ENCODE peak calls at places on chromosomes 7 and 10, in six cellular contexts. Q is A549, I is NB4, M is HepG2, Z is endothelial cell of umbilical vein, W is K562. P is an unnamed sample.

GRCh38 chr10:100827819-100828743 is 82.7 kb downstream of the PAX2 start:
- DNase-seq in I (peak; percentile 68), Q (peak; percentile 75), W (peak; percentile 31), Z (no peak), M (no peak), P (no peak)

GRCh38 chr10:44651834-44652233 is 259.3 kb upstream of the TMEM72 start:
- DNase-seq in W (no peak), I (no peak), M (no peak), Z (no peak), Q (no peak), P (no peak)

GRCh38 chr10:6027929-6028328 is 34.2 kb downstream of the IL2RA start:
- DNase-seq in Z (no peak), M (no peak), Q (no peak), I (no peak), W (no peak), P (no peak)

GRCh38 chr10:71259282-71259681 is 46.9 kb downstream of the UNC5B start:
- DNase-seq in I (no peak), W (no peak), Q (no peak), M (no peak), Z (no peak), P (no peak)

GRCh38 chr7:151432658-151433521 is 7.1 kb downstream of the CRYGN start:
- DNase-seq in W (no peak), M (no peak), I (peak; percentile 91), Q (peak; percentile 49), Z (no peak), P (peak; percentile 11)

GRCh38 chr7:81926154-81926553 is 156.3 kb upstream of the HGF start:
- DNase-seq in W (no peak), Z (no peak), M (no peak), I (no peak), Q (no peak), P (no peak)

GRCh38 chr10:107803541-107803940 is 639.0 kb upstream of the SORCS1 start:
- DNase-seq in M (no peak), I (no peak), Z (no peak), W (no peak), Q (no peak), P (no peak)

GRCh38 chr7:139777948-139778841 is at the start of gene HIPK2:
- DNase-seq in I (peak; percentile 88), Z (peak; percentile 51), W (peak; percentile 90), Q (peak; percentile 76), M (peak; percentile 56), P (no peak)

GRCh38 chr7:7099584-7100014 is 82.7 kb upstream of the C1GALT1 start:
- DNase-seq in M (peak; percentile 95), Z (peak; percentile 97), Q (peak; percentile 28), I (peak; percentile 60), W (peak; percentile 93), P (no peak)

GRCh38 chr7:28509256-28510021 is 97.1 kb downstream of the CREB5 start:
- DNase-seq in Z (peak; percentile 73), W (no peak), Q (no peak), I (no peak), M (no peak), P (peak; percentile 45)

GRCh38 chr7:141646826-141647480 is 55.0 kb downstream of the DENND11 start:
- DNase-seq in W (no peak), M (no peak), I (no peak), Q (no peak), Z (no peak), P (no peak)

GRCh38 chr7:26843696-26844095 is 20.7 kb downstream of the SKAP2 start:
- DNase-seq in Q (no peak), I (peak; percentile 42), Z (no peak), W (no peak), M (no peak), P (no peak)

GRCh38 chr7:81638216-81638615 is 131.6 kb downstream of the HGF start:
- DNase-seq in W (no peak), Q (peak; percentile 6), Z (peak; percentile 24), I (peak; percentile 22), M (peak; percentile 29), P (no peak)

GRCh38 chr10:59626523-59626869 is 83.2 kb downstream of the SLC16A9 start:
- DNase-seq in Q (no peak), I (peak; percentile 28), W (no peak), Z (no peak), M (no peak), P (no peak)

GRCh38 chr7:100583132-100584045 is 2.5 kb downstream of the LRCH4 start:
- DNase-seq in M (no peak), I (peak; percentile 100), Q (no peak), Z (peak; percentile 50), W (peak; percentile 58), P (peak; percentile 44)

GRCh38 chr7:155948423-155948822 is 136.2 kb upstream of the SHH start:
- DNase-seq in W (no peak), M (no peak), Q (no peak), I (no peak), Z (no peak), P (no peak)

GRCh38 chr7:87216701-87217508 is 2.6 kb downstream of the TMEM243 start:
- DNase-seq in Z (peak; percentile 15), I (no peak), W (no peak), Q (no peak), M (no peak), P (peak; percentile 97)

GRCh38 chr7:105224884-105225651 is 163.7 kb downstream of the SRPK2 start:
- DNase-seq in Z (peak; percentile 85), Q (peak; percentile 54), M (no peak), I (peak; percentile 88), W (peak; percentile 73), P (peak; percentile 42)

GRCh38 chr7:2812831-2813230 is 31.3 kb downstream of the GNA12 start:
- DNase-seq in M (no peak), W (no peak), Z (no peak), I (no peak), Q (no peak), P (no peak)

GRCh38 chr10:34504534-34504933 is 310.6 kb downstream of the PARD3 start:
- DNase-seq in M (peak; percentile 26), W (peak; percentile 18), Z (peak; percentile 19), I (no peak), Q (peak; percentile 69), P (no peak)

GRCh38 chr10:104638861-104639594 is 2.1 kb upstream of the SORCS3 start:
- DNase-seq in M (no peak), I (no peak), Q (peak; percentile 44), W (peak; percentile 10), Z (no peak), P (no peak)

GRCh38 chr7:33534830-33535229 is 370.5 kb upstream of the BMPER start:
- DNase-seq in I (no peak), Q (no peak), Z (peak; percentile 33), M (no peak), W (no peak), P (no peak)

GRCh38 chr7:101804087-101804631 is 13.3 kb upstream of the CUX1 start:
- DNase-seq in I (no peak), Q (no peak), W (no peak), M (no peak), Z (no peak), P (no peak)

GRCh38 chr7:36777062-36777461 is 52.8 kb upstream of the AOAH start:
- DNase-seq in Q (no peak), I (peak; percentile 39), W (no peak), M (no peak), Z (no peak), P (no peak)

GRCh38 chr7:47580811-47581331 is 1.0 kb downstream of the TNS3 start:
- DNase-seq in Q (no peak), I (no peak), M (peak; percentile 12), Z (no peak), W (no peak), P (no peak)

GRCh38 chr7:100219271-100219737 is 445 bp upstream of the PVRIG start:
- DNase-seq in I (no peak), Z (no peak), Q (no peak), M (no peak), W (no peak), P (no peak)

GRCh38 chr7:154886591-154886990 is 116.3 kb downstream of the PAXIP1 start:
- DNase-seq in I (no peak), W (no peak), Z (no peak), Q (no peak), M (no peak), P (no peak)

GRCh38 chr10:118581340-118581739 is 14.1 kb downstream of the PRLHR start:
- DNase-seq in M (no peak), W (no peak), Q (no peak), Z (no peak), I (no peak), P (no peak)

GRCh38 chr10:71742301-71743098 is 22.9 kb upstream of the C10orf105 start:
- DNase-seq in M (no peak), Z (no peak), I (peak; percentile 48), W (peak; percentile 39), Q (no peak), P (no peak)

GRCh38 chr10:58867683-58868082 is 308.8 kb upstream of the PHYHIPL start:
- DNase-seq in M (no peak), I (no peak), Z (no peak), Q (no peak), W (no peak), P (no peak)

GRCh38 chr10:120474956-120475355 is 17.9 kb downstream of the PLPP4 start:
- DNase-seq in Q (no peak), W (no peak), I (no peak), M (no peak), Z (no peak), P (no peak)

GRCh38 chr7:49483142-49483541 is 290.3 kb upstream of the VWC2 start:
- DNase-seq in Q (no peak), M (peak; percentile 1), Z (no peak), W (no peak), I (peak; percentile 42), P (no peak)
- TF ChIP-seq MYC in Q (no peak), M (no peak), Z (no peak), W (no peak), I (no peak), P (no peak)

GRCh38 chr7:50533849-50534248 is 31.4 kb downstream of the DDC start:
- DNase-seq in M (peak; percentile 30), W (no peak), Z (no peak), I (no peak), Q (no peak), P (no peak)
- TF ChIP-seq MYC in M (no peak), W (no peak), Z (no peak), I (no peak), Q (no peak), P (no peak)

DNA sequence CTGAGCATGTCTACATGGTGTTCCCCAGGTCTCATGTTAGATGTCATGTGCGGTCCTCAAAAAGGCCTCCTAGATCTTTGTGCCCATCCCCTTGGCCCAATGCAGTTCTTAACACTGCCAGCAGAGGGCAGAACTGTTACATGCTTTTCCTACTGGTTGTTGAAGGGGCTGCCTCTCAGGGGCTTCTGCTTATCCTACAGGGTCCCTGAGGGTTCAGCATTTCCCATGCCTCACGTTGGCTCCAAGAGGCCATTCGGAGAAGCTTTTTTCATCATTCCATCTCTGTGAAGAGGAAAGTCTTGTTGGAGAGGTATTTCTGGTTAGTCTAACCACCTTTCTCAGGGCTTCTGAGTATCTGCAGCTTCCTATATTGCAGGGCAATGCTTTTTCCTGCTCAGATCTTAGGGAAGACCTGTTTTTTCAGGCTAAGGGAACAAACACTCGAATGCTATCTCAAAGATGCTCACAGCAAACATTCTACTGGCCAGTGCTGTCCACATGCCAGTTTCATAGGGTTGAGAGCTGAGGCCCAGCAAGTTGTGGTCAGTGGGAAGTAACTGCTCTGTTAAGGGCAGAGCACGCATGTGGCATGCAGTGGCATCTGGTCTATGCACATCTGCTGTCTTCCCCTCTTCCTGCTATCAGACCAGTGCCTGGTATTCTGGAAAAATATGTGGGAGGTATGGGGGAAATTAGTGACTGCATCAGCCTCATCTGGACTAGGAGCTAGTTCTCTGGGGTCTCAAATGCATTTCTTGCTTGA is 31.5 kb downstream of the MBL2 start:
- DNase-seq in W (peak; percentile 50), M (peak; percentile 66), I (peak; percentile 62), Z (peak; percentile 52), Q (peak; percentile 44), P (no peak)
- TF ChIP-seq MYC in W (no peak), M (no peak), I (no peak), Z (no peak), Q (no peak), P (no peak)

GRCh38 chr10:116719712-116720111 is 22.7 kb downstream of the HSPA12A start:
- DNase-seq in I (no peak), Q (no peak), W (no peak), Z (no peak), M (no peak), P (no peak)
- TF ChIP-seq MYC in I (no peak), Q (no peak), W (no peak), Z (no peak), M (no peak), P (no peak)

P was measured in GM12878.